ENCODE peak calls at places on chromosomes 7 and 10, in five cellular contexts. C, D, L, Q and Z are unnamed samples.

GRCh38 chr7:36387437-36388345 is 2.0 kb upstream of the ANLN start:
- DNase-seq in C (peak; percentile 75), D (no peak), L (no peak), Q (no peak), Z (no peak)

GRCh38 chr10:116170815-116171250 is 102.2 kb downstream of the GFRA1 start:
- DNase-seq in C (peak; percentile 45), D (no peak), L (no peak), Q (no peak), Z (no peak)

GRCh38 chr10:43127447-43127846 is 10.8 kb upstream of the CSGALNACT2 start:
- DNase-seq in C (no peak), D (no peak), L (no peak), Q (no peak), Z (no peak)

GRCh38 chr7:47039899-47040298 is 542.0 kb downstream of the TNS3 start:
- DNase-seq in C (no peak), D (no peak), L (no peak), Q (no peak), Z (no peak)

GRCh38 chr7:66140924-66141323 is 26.3 kb downstream of the CRCP start:
- DNase-seq in C (peak; percentile 71), D (peak; percentile 28), L (peak; percentile 10), Q (peak; percentile 55), Z (no peak)

GRCh38 chr7:68694656-68695055 is 903.6 kb upstream of the AUTS2 start:
- DNase-seq in C (no peak), D (no peak), L (no peak), Q (no peak), Z (no peak)

GRCh38 chr7:158174947-158175346 is 412.7 kb downstream of the PTPRN2 start:
- DNase-seq in C (no peak), D (no peak), L (no peak), Q (no peak), Z (no peak)

GRCh38 chr7:46558482-46559193 is 637.6 kb upstream of the IGFBP3 start:
- DNase-seq in C (peak; percentile 41), D (no peak), L (no peak), Q (no peak), Z (no peak)

GRCh38 chr7:120308171-120308570 is 35.2 kb downstream of the KCND2 start:
- DNase-seq in C (no peak), D (no peak), L (no peak), Q (no peak), Z (no peak)

GRCh38 chr7:29442146-29442545 is 121.5 kb upstream of the PRR15 start:
- DNase-seq in C (peak; percentile 82), D (no peak), L (peak; percentile 90), Q (no peak), Z (no peak)